ENCODE peak calls at places on chromosomes 12 and 14, in nine cellular contexts. K is activated CD8-positive, alpha-beta memory T cell treated with anti-CD3 and anti-CD28 coated beads, Interleukin-2, amount 50 U/mL, for 48 hours; Q is HS-5; H is lung; E is CD8-positive, alpha-beta memory T cell; J is A549; T is T-helper 9 cell; N is pulmonary artery endothelial cell; X is NCI-H82. O is an unnamed sample.

GRCh38 chr12:124077730-124078129 is 104.7 kb downstream of the ZNF664 start:
- DNase-seq in K (no peak), Q (no peak), H (no peak), E (no peak), J (no peak), T (no peak), N (no peak), X (no peak), O (no peak)

GRCh38 chr12:110340706-110341105 is 59.7 kb downstream of the ATP2A2 start:
- DNase-seq in K (peak), Q (no peak), H (no peak), E (no peak), J (no peak), T (no peak), N (no peak), X (no peak), O (no peak)

GRCh38 chr12:117161460-117162166 is 28.7 kb downstream of the FBXO21 start:
- DNase-seq in K (no peak), Q (no peak), H (no peak), E (no peak), J (no peak), T (no peak), N (no peak), X (no peak), O (no peak)

GRCh38 chr12:57430117-57430930 is 519 bp downstream of the R3HDM2 start:
- DNase-seq in K (no peak), Q (peak), H (peak), E (no peak), J (no peak), T (no peak), N (no peak), X (peak), O (no peak)

GRCh38 chr12:69894800-69895199 is 69.8 kb downstream of the MYRFL start:
- DNase-seq in K (no peak), Q (no peak), H (no peak), E (no peak), J (no peak), T (no peak), N (no peak), X (no peak), O (no peak)

GRCh38 chr14:61927521-61927920 is 165.3 kb downstream of the SNAPC1 start:
- DNase-seq in K (no peak), Q (peak), H (no peak), E (no peak), J (peak), T (no peak), N (no peak), X (no peak), O (no peak)

GRCh38 chr12:89663577-89664357 is 44.9 kb downstream of the ATP2B1 start:
- DNase-seq in K (no peak), Q (peak), H (no peak), E (no peak), J (no peak), T (no peak), N (no peak), X (no peak), O (no peak)

GRCh38 chr14:94143239-94143638 is 13.8 kb upstream of the IFI27L2 start:
- DNase-seq in K (no peak), Q (no peak), H (no peak), E (no peak), J (no peak), T (no peak), N (no peak), X (peak), O (no peak)

GRCh38 chr14:51616724-51617409 is 34.8 kb upstream of the FRMD6 start:
- DNase-seq in K (no peak), Q (peak), H (peak), E (no peak), J (peak), T (no peak), N (peak), X (no peak), O (no peak)

GRCh38 chr14:51547260-51547659 is 104.5 kb upstream of the FRMD6 start:
- DNase-seq in K (no peak), Q (peak), H (no peak), E (no peak), J (peak), T (no peak), N (peak), X (no peak), O (peak)

GRCh38 chr12:130640496-130640895 is 75.6 kb downstream of the RIMBP2 start:
- DNase-seq in K (no peak), Q (no peak), H (no peak), E (no peak), J (no peak), T (no peak), N (no peak), X (peak), O (no peak)

GRCh38 chr14:24274101-24274543 is 2.7 kb upstream of the RABGGTA start:
- DNase-seq in K (peak), Q (peak), H (peak), E (peak), J (no peak), T (no peak), N (no peak), X (peak), O (no peak)

GRCh38 chr12:42589465-42590323 is at the start of gene PRICKLE1:
- DNase-seq in K (peak), Q (no peak), H (no peak), E (no peak), J (peak), T (no peak), N (no peak), X (peak), O (peak)

GRCh38 chr12:185197-185955 is 28.6 kb downstream of the SLC6A12 start:
- DNase-seq in K (no peak), Q (no peak), H (no peak), E (no peak), J (no peak), T (no peak), N (no peak), X (no peak), O (no peak)

GRCh38 chr14:66224492-66225178 is 261.5 kb upstream of the CCDC196 start:
- DNase-seq in K (no peak), Q (no peak), H (no peak), E (no peak), J (no peak), T (no peak), N (no peak), X (no peak), O (no peak)